ENCODE peak calls at places on chromosomes 4 and X, in six cellular contexts. One of them, this sample, is unnamed.

GRCh38 chrX:78331708-78332107 is 4.3 kb upstream of the CYSLTR1 start:
- DNase-seq in neuronal stem cell: no peak
- DNase-seq in IMR-90: no peak
- DNase-seq in H1: no peak
- DNase-seq in mesenchymal stem cell: no peak
- DNase-seq in H9: no peak
- DNase-seq in this sample: no peak

GRCh38 chrX:8273451-8273894 is 102.4 kb upstream of the VCX2 start:
- DNase-seq in neuronal stem cell: no peak
- DNase-seq in mesenchymal stem cell: no peak
- DNase-seq in IMR-90: no peak
- DNase-seq in H1: no peak
- DNase-seq in H9: no peak
- DNase-seq in this sample: peak

GRCh38 chr4:105624530-105624929 is 72.1 kb downstream of the ARHGEF38 start:
- DNase-seq in H9: no peak
- DNase-seq in H1: no peak
- DNase-seq in mesenchymal stem cell: peak
- DNase-seq in IMR-90: peak
- DNase-seq in neuronal stem cell: no peak
- DNase-seq in this sample: no peak

GRCh38 chrX:78548012-78548411 is 111.1 kb downstream of the RTL3 start:
- DNase-seq in H1: no peak
- DNase-seq in mesenchymal stem cell: no peak
- DNase-seq in IMR-90: peak
- DNase-seq in H9: no peak
- DNase-seq in neuronal stem cell: no peak
- DNase-seq in this sample: no peak

GRCh38 chr4:156193800-156194199 is 240.1 kb upstream of the CTSO start:
- DNase-seq in mesenchymal stem cell: no peak
- DNase-seq in neuronal stem cell: no peak
- DNase-seq in H9: no peak
- DNase-seq in H1: no peak
- DNase-seq in IMR-90: peak
- DNase-seq in this sample: no peak

GRCh38 chr4:136637071-136637777 is 895.1 kb downstream of the PCDH18 start:
- DNase-seq in IMR-90: peak
- DNase-seq in H1: peak
- DNase-seq in mesenchymal stem cell: peak
- DNase-seq in H9: peak
- DNase-seq in neuronal stem cell: peak
- DNase-seq in this sample: peak

GRCh38 chrX:47283015-47283771 is 50.4 kb downstream of the USP11 start:
- DNase-seq in mesenchymal stem cell: no peak
- DNase-seq in neuronal stem cell: no peak
- DNase-seq in IMR-90: peak
- DNase-seq in H1: no peak
- DNase-seq in H9: no peak
- DNase-seq in this sample: no peak

GRCh38 chr4:147984065-147984777 is 252.3 kb downstream of the ARHGAP10 start:
- DNase-seq in H9: peak
- DNase-seq in H1: peak
- DNase-seq in neuronal stem cell: peak
- DNase-seq in IMR-90: peak
- DNase-seq in mesenchymal stem cell: peak
- DNase-seq in this sample: peak

GRCh38 chr4:138114434-138114833 is 127.7 kb downstream of the SLC7A11 start:
- DNase-seq in neuronal stem cell: no peak
- DNase-seq in H9: no peak
- DNase-seq in mesenchymal stem cell: peak
- DNase-seq in IMR-90: peak
- DNase-seq in H1: no peak
- DNase-seq in this sample: no peak

GRCh38 chrX:153981771-153982533 is 9.4 kb downstream of the TMEM187 start:
- DNase-seq in neuronal stem cell: no peak
- DNase-seq in H1: no peak
- DNase-seq in IMR-90: no peak
- DNase-seq in mesenchymal stem cell: no peak
- DNase-seq in H9: no peak
- DNase-seq in this sample: no peak

DNA sequence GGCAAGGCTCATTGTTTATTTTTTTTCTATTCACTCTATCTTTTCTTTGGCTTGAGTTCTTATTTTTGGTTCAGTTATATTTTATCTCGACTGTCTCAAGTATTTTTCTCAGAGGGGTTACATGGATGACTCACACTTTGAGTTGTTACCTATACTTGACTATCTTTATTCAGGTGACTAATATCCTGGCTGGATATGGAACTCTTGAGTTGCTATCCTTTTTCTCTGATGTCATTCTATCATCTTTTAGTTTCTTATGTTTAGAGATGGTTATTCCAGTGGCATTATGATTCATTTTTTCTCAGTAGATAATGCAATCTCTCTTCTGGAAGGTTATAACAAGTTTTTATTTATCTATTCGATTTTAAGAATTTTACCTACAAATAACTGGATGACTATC is 117.9 kb downstream of the COX18 start:
- DNase-seq in H1: no peak
- DNase-seq in H9: no peak
- DNase-seq in neuronal stem cell: no peak
- DNase-seq in IMR-90: no peak
- DNase-seq in mesenchymal stem cell: no peak
- DNase-seq in this sample: no peak
- H2AFZ ChIP-seq in H1: no peak
- H2AFZ ChIP-seq in H9: no peak
- H2AFZ ChIP-seq in neuronal stem cell: no peak
- H2AFZ ChIP-seq in IMR-90: no peak
- H2AFZ ChIP-seq in mesenchymal stem cell: no peak
- H2AFZ ChIP-seq in this sample: no peak

GRCh38 chr4:153345011-153345981 is 808 bp downstream of the MND1 start:
- DNase-seq in H1: no peak
- DNase-seq in H9: peak
- DNase-seq in IMR-90: peak
- DNase-seq in neuronal stem cell: peak
- DNase-seq in mesenchymal stem cell: peak
- DNase-seq in this sample: peak
- H2BK5ac ChIP-seq in H1: peak
- H2BK5ac ChIP-seq in H9: no peak
- H2BK5ac ChIP-seq in IMR-90: no peak
- H2BK5ac ChIP-seq in neuronal stem cell: peak
- H2BK5ac ChIP-seq in mesenchymal stem cell: no peak
- H2BK5ac ChIP-seq in this sample: peak

GRCh38 chr4:140127422-140127821 is 26.6 kb downstream of the MAML3 start:
- DNase-seq in neuronal stem cell: no peak
- DNase-seq in H9: no peak
- DNase-seq in H1: no peak
- DNase-seq in mesenchymal stem cell: no peak
- DNase-seq in IMR-90: no peak
- DNase-seq in this sample: no peak
- H3K14ac ChIP-seq in neuronal stem cell: no peak
- H3K14ac ChIP-seq in H9: no peak
- H3K14ac ChIP-seq in H1: no peak
- H3K14ac ChIP-seq in mesenchymal stem cell: no peak
- H3K14ac ChIP-seq in IMR-90: no peak
- H3K14ac ChIP-seq in this sample: no peak

DNA sequence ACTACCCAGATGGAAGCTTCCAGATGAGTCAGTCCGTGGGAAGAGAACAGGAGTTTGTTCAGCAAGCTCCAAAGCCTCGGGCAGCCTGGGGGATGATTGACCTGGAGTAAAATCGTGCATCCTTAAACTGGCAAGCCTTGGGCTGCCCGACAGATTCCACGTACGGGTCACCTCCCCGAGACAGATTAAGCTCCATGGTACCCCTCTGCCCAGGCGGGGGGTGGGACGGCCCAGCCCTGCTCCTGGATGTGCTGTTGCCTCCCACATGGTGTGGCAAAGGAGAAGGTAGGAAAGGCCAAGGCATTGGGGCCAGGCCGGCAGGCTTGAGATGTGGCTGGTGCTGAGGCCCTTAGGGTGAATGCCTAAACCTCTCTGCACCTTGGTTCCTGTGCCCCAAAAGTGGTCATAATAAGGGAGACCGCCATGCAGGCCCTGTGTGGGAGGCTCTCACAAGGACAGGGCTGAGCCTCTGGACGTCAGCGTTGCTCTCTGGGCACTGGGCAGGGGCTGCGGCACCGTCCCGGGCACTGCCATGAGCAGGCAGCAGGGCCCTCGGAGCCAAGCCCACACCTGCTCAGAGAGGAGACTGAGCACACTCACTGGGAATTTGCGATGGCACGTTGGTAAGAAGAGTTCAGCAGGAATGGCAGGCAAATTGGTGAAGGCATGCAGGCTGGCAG is 123.6 kb downstream of the HMX1 start:
- DNase-seq in mesenchymal stem cell: no peak
- DNase-seq in IMR-90: no peak
- DNase-seq in H9: no peak
- DNase-seq in neuronal stem cell: no peak
- DNase-seq in H1: no peak
- DNase-seq in this sample: no peak
- H2AFZ ChIP-seq in mesenchymal stem cell: no peak
- H2AFZ ChIP-seq in IMR-90: no peak
- H2AFZ ChIP-seq in H9: no peak
- H2AFZ ChIP-seq in neuronal stem cell: no peak
- H2AFZ ChIP-seq in H1: no peak
- H2AFZ ChIP-seq in this sample: no peak

GRCh38 chr4:56978750-56979303 is at the start of gene POLR2B:
- DNase-seq in H9: peak
- DNase-seq in neuronal stem cell: peak
- DNase-seq in H1: peak
- DNase-seq in mesenchymal stem cell: peak
- DNase-seq in IMR-90: peak
- DNase-seq in this sample: peak
- H2BK5ac ChIP-seq in H9: peak
- H2BK5ac ChIP-seq in neuronal stem cell: no peak
- H2BK5ac ChIP-seq in H1: peak
- H2BK5ac ChIP-seq in mesenchymal stem cell: no peak
- H2BK5ac ChIP-seq in IMR-90: peak
- H2BK5ac ChIP-seq in this sample: peak

This sample was measured in trophoblast cell.